ENCODE peak calls at places on chromosomes 6 and 20, in four cellular contexts. J, X, E and A are unnamed samples.

GRCh38 chr20:4161447-4162251 is 146.3 kb upstream of the RNF24 start:
- DNase-seq in J (no peak), X (no peak), E (peak; percentile 35), A (no peak)

GRCh38 chr6:77447254-77447653 is 16.0 kb downstream of the HTR1B start:
- DNase-seq in J (peak; percentile 89), X (no peak), E (no peak), A (no peak)

GRCh38 chr20:12721636-12722035 is 287.1 kb upstream of the SPTLC3 start:
- DNase-seq in J (no peak), X (no peak), E (no peak), A (no peak)

GRCh38 chr20:48236485-48237055 is 451.3 kb upstream of the SULF2 start:
- DNase-seq in J (no peak), X (no peak), E (no peak), A (no peak)

GRCh38 chr6:107246972-107247615 is 131.8 kb upstream of the BEND3 start:
- DNase-seq in J (peak; percentile 62), X (no peak), E (no peak), A (no peak)

GRCh38 chr6:100549406-100550167 is 84.9 kb upstream of the SIM1 start:
- DNase-seq in J (peak; percentile 71), X (no peak), E (no peak), A (no peak)

GRCh38 chr20:24478584-24478983 is 9.2 kb downstream of the SYNDIG1 start:
- DNase-seq in J (no peak), X (no peak), E (peak; percentile 42), A (no peak)

GRCh38 chr6:151723152-151723551 is 84.3 kb upstream of the ESR1 start:
- DNase-seq in J (no peak), X (no peak), E (no peak), A (no peak)

GRCh38 chr6:44161997-44162338 is 3.3 kb downstream of the CAPN11 start:
- DNase-seq in J (peak; percentile 78), X (peak; percentile 59), E (no peak), A (no peak)

GRCh38 chr6:108363756-108364356 is 69.0 kb downstream of the AFG1L start:
- DNase-seq in J (no peak), X (no peak), E (peak; percentile 18), A (no peak)